ENCODE peak calls at places on chromosomes 2 and 18, in five cellular contexts. One of them, this sample, is unnamed.

GRCh38 chr2:31996571-31997150 is 14.1 kb downstream of the MEMO1 start:
- DNase-seq in fibroblast of lung: no peak
- DNase-seq in mesothelial cell of epicardium: no peak
- DNase-seq in epithelial cell of esophagus: no peak
- DNase-seq in HL-60: no peak
- DNase-seq in this sample: no peak

GRCh38 chr18:78868330-78869316 is 111.0 kb upstream of the SALL3 start:
- DNase-seq in HL-60: no peak
- DNase-seq in epithelial cell of esophagus: no peak
- DNase-seq in mesothelial cell of epicardium: no peak
- DNase-seq in fibroblast of lung: no peak
- DNase-seq in this sample: no peak

GRCh38 chr2:107324166-107324565 is 438.2 kb upstream of the ST6GAL2 start:
- DNase-seq in epithelial cell of esophagus: no peak
- DNase-seq in fibroblast of lung: no peak
- DNase-seq in HL-60: no peak
- DNase-seq in mesothelial cell of epicardium: no peak
- DNase-seq in this sample: no peak

GRCh38 chr2:97935719-97936161 is 60.0 kb downstream of the TMEM131 start:
- DNase-seq in HL-60: no peak
- DNase-seq in mesothelial cell of epicardium: no peak
- DNase-seq in epithelial cell of esophagus: no peak
- DNase-seq in fibroblast of lung: peak; percentile 92
- DNase-seq in this sample: no peak

GRCh38 chr2:10006248-10007147 is 36.9 kb upstream of the KLF11 start:
- DNase-seq in fibroblast of lung: no peak
- DNase-seq in epithelial cell of esophagus: peak; percentile 31
- DNase-seq in HL-60: no peak
- DNase-seq in mesothelial cell of epicardium: no peak
- DNase-seq in this sample: no peak

GRCh38 chr2:65482971-65483370 is 50.6 kb upstream of the SPRED2 start:
- DNase-seq in mesothelial cell of epicardium: no peak
- DNase-seq in fibroblast of lung: no peak
- DNase-seq in epithelial cell of esophagus: no peak
- DNase-seq in HL-60: no peak
- DNase-seq in this sample: no peak

GRCh38 chr2:96463119-96463518 is 42.0 kb downstream of the NEURL3 start:
- DNase-seq in mesothelial cell of epicardium: no peak
- DNase-seq in epithelial cell of esophagus: no peak
- DNase-seq in HL-60: no peak
- DNase-seq in fibroblast of lung: no peak
- DNase-seq in this sample: no peak

GRCh38 chr2:83689402-83689801 is 769.7 kb downstream of the SUCLG1 start:
- DNase-seq in mesothelial cell of epicardium: no peak
- DNase-seq in HL-60: no peak
- DNase-seq in epithelial cell of esophagus: peak; percentile 69
- DNase-seq in fibroblast of lung: no peak
- DNase-seq in this sample: no peak

GRCh38 chr2:231709981-231710750 is 1.8 kb downstream of the PTMA start:
- DNase-seq in epithelial cell of esophagus: peak; percentile 85
- DNase-seq in mesothelial cell of epicardium: peak; percentile 96
- DNase-seq in HL-60: peak; percentile 66
- DNase-seq in fibroblast of lung: peak; percentile 84
- DNase-seq in this sample: peak; percentile 83

GRCh38 chr18:62131305-62131909 is 55.4 kb downstream of the PIGN start:
- DNase-seq in epithelial cell of esophagus: peak; percentile 67
- DNase-seq in fibroblast of lung: peak; percentile 77
- DNase-seq in mesothelial cell of epicardium: peak; percentile 62
- DNase-seq in HL-60: peak; percentile 66
- DNase-seq in this sample: peak; percentile 44

GRCh38 chr2:216002274-216002673 is 11.1 kb downstream of the MREG start:
- DNase-seq in HL-60: no peak
- DNase-seq in mesothelial cell of epicardium: no peak
- DNase-seq in fibroblast of lung: no peak
- DNase-seq in epithelial cell of esophagus: peak; percentile 33
- DNase-seq in this sample: no peak

GRCh38 chr2:119735565-119735964 is 24.2 kb upstream of the PTPN4 start:
- DNase-seq in mesothelial cell of epicardium: no peak
- DNase-seq in epithelial cell of esophagus: no peak
- DNase-seq in fibroblast of lung: no peak
- DNase-seq in HL-60: no peak
- DNase-seq in this sample: no peak

GRCh38 chr18:10145523-10145922 is 231.7 kb downstream of the VAPA start:
- DNase-seq in epithelial cell of esophagus: no peak
- DNase-seq in fibroblast of lung: no peak
- DNase-seq in mesothelial cell of epicardium: no peak
- DNase-seq in HL-60: no peak
- DNase-seq in this sample: no peak

GRCh38 chr2:71672011-71672639 is 218.8 kb downstream of the DYSF start:
- DNase-seq in fibroblast of lung: no peak
- DNase-seq in epithelial cell of esophagus: no peak
- DNase-seq in mesothelial cell of epicardium: peak; percentile 38
- DNase-seq in HL-60: no peak
- DNase-seq in this sample: peak; percentile 42

GRCh38 chr2:105494683-105495425 is 96.0 kb upstream of the FHL2 start:
- DNase-seq in mesothelial cell of epicardium: no peak
- DNase-seq in fibroblast of lung: no peak
- DNase-seq in epithelial cell of esophagus: no peak
- DNase-seq in HL-60: no peak
- DNase-seq in this sample: no peak

GRCh38 chr2:109703076-109703475 is 88.9 kb downstream of the SOWAHC start:
- DNase-seq in epithelial cell of esophagus: peak; percentile 81
- DNase-seq in HL-60: no peak
- DNase-seq in mesothelial cell of epicardium: no peak
- DNase-seq in fibroblast of lung: peak; percentile 66
- DNase-seq in this sample: no peak

GRCh38 chr18:31401156-31402025 is 24.8 kb downstream of the DSG4 start:
- DNase-seq in HL-60: no peak
- DNase-seq in epithelial cell of esophagus: no peak
- DNase-seq in fibroblast of lung: no peak
- DNase-seq in mesothelial cell of epicardium: no peak
- DNase-seq in this sample: no peak

GRCh38 chr2:230749111-230749510 is 36.5 kb downstream of the CAB39 start:
- DNase-seq in fibroblast of lung: peak; percentile 37
- DNase-seq in mesothelial cell of epicardium: no peak
- DNase-seq in epithelial cell of esophagus: peak; percentile 54
- DNase-seq in HL-60: no peak
- DNase-seq in this sample: no peak

GRCh38 chr2:108607706-108608301 is 73.5 kb downstream of the LIMS1 start:
- DNase-seq in fibroblast of lung: peak; percentile 67
- DNase-seq in mesothelial cell of epicardium: no peak
- DNase-seq in epithelial cell of esophagus: peak; percentile 58
- DNase-seq in HL-60: peak; percentile 40
- DNase-seq in this sample: no peak

GRCh38 chr2:98895901-98896300 is 40.1 kb downstream of the CRACDL start:
- DNase-seq in fibroblast of lung: no peak
- DNase-seq in epithelial cell of esophagus: no peak
- DNase-seq in HL-60: no peak
- DNase-seq in mesothelial cell of epicardium: peak; percentile 10
- DNase-seq in this sample: peak; percentile 18

GRCh38 chr2:121197369-121198091 is 87.5 kb downstream of the TFCP2L1 start:
- DNase-seq in mesothelial cell of epicardium: no peak
- DNase-seq in HL-60: peak; percentile 61
- DNase-seq in fibroblast of lung: peak; percentile 39
- DNase-seq in epithelial cell of esophagus: peak; percentile 93
- DNase-seq in this sample: peak; percentile 95

GRCh38 chr2:10080536-10081304 is 509 bp upstream of the CYS1 start:
- DNase-seq in fibroblast of lung: no peak
- DNase-seq in epithelial cell of esophagus: no peak
- DNase-seq in HL-60: no peak
- DNase-seq in mesothelial cell of epicardium: no peak
- DNase-seq in this sample: no peak

GRCh38 chr18:7164610-7165009 is 47.0 kb upstream of the LAMA1 start:
- DNase-seq in HL-60: no peak
- DNase-seq in epithelial cell of esophagus: peak; percentile 14
- DNase-seq in mesothelial cell of epicardium: no peak
- DNase-seq in fibroblast of lung: peak; percentile 18
- DNase-seq in this sample: no peak

GRCh38 chr2:152427902-152428301 is 92.9 kb downstream of the FMNL2 start:
- DNase-seq in epithelial cell of esophagus: peak; percentile 52
- DNase-seq in HL-60: no peak
- DNase-seq in fibroblast of lung: no peak
- DNase-seq in mesothelial cell of epicardium: no peak
- DNase-seq in this sample: no peak

GRCh38 chr18:74944676-74945075 is 264.3 kb downstream of the PTGR3 start:
- DNase-seq in fibroblast of lung: no peak
- DNase-seq in epithelial cell of esophagus: peak; percentile 33
- DNase-seq in HL-60: no peak
- DNase-seq in mesothelial cell of epicardium: no peak
- DNase-seq in this sample: no peak

GRCh38 chr2:128451084-128451483 is 132.4 kb upstream of the HS6ST1 start:
- DNase-seq in fibroblast of lung: no peak
- DNase-seq in mesothelial cell of epicardium: peak; percentile 26
- DNase-seq in epithelial cell of esophagus: no peak
- DNase-seq in HL-60: no peak
- DNase-seq in this sample: peak; percentile 27

GRCh38 chr2:55148269-55148668 is 83.8 kb downstream of the CLHC1 start:
- DNase-seq in epithelial cell of esophagus: peak; percentile 88
- DNase-seq in mesothelial cell of epicardium: no peak
- DNase-seq in fibroblast of lung: peak; percentile 65
- DNase-seq in HL-60: no peak
- DNase-seq in this sample: no peak

GRCh38 chr2:204321910-204322765 is 223.1 kb upstream of the PARD3B start:
- DNase-seq in HL-60: no peak
- DNase-seq in mesothelial cell of epicardium: no peak
- DNase-seq in epithelial cell of esophagus: peak; percentile 79
- DNase-seq in fibroblast of lung: peak; percentile 18
- DNase-seq in this sample: no peak

GRCh38 chr2:26274058-26274613 is 29.4 kb downstream of the HADHB start:
- DNase-seq in mesothelial cell of epicardium: no peak
- DNase-seq in epithelial cell of esophagus: peak; percentile 99
- DNase-seq in HL-60: no peak
- DNase-seq in fibroblast of lung: peak; percentile 99
- DNase-seq in this sample: peak; percentile 69

GRCh38 chr18:4813708-4814107 is 358.6 kb upstream of the DLGAP1 start:
- DNase-seq in HL-60: no peak
- DNase-seq in fibroblast of lung: no peak
- DNase-seq in epithelial cell of esophagus: no peak
- DNase-seq in mesothelial cell of epicardium: no peak
- DNase-seq in this sample: no peak
- TF ChIP-seq CTCF in HL-60: no peak
- TF ChIP-seq CTCF in fibroblast of lung: no peak
- TF ChIP-seq CTCF in epithelial cell of esophagus: no peak
- TF ChIP-seq CTCF in mesothelial cell of epicardium: no peak
- TF ChIP-seq CTCF in this sample: no peak

DNA sequence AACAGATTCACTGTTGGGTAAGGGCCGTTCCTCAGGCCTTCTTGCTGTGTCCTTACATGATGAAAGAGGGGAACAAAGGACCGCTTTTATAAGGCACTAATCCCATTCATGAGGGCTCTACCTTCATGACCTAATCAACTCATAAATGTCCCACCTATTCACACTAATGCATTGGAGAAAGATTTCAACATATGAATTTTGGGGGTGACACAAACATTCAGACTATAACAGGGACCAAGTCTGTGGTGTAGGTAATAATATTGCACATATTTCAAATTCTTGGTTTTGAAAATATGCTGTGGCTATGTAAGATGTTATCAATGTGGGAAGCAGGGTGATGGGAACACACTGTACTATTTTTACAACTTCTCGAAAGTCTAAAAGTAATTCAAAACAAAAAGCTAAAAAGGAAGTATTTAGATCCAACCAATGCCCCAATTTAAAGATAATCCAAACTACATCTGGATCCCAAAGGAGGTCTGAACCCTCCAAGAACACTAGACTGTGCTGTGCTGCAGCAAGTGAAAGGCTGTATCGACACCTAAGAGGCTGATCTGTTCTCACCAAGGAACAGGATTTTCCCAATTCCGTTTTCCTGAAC is 82.4 kb upstream of the TGIF1 start:
- DNase-seq in epithelial cell of esophagus: no peak
- DNase-seq in HL-60: no peak
- DNase-seq in mesothelial cell of epicardium: no peak
- DNase-seq in fibroblast of lung: peak; percentile 31
- DNase-seq in this sample: no peak
- TF ChIP-seq CTCF in epithelial cell of esophagus: no peak
- TF ChIP-seq CTCF in HL-60: no peak
- TF ChIP-seq CTCF in mesothelial cell of epicardium: no peak
- TF ChIP-seq CTCF in fibroblast of lung: no peak
- TF ChIP-seq CTCF in this sample: no peak

GRCh38 chr2:241180495-241180894 is 8.0 kb upstream of the ANO7 start:
- DNase-seq in mesothelial cell of epicardium: no peak
- DNase-seq in fibroblast of lung: no peak
- DNase-seq in epithelial cell of esophagus: no peak
- DNase-seq in HL-60: no peak
- DNase-seq in this sample: no peak

GRCh38 chr2:241177935-241178334 is 10.5 kb upstream of the ANO7 start:
- DNase-seq in fibroblast of lung: no peak
- DNase-seq in epithelial cell of esophagus: no peak
- DNase-seq in HL-60: no peak
- DNase-seq in mesothelial cell of epicardium: no peak
- DNase-seq in this sample: no peak

GRCh38 chr2:241182126-241182525 is 6.4 kb upstream of the ANO7 start:
- DNase-seq in HL-60: no peak
- DNase-seq in fibroblast of lung: no peak
- DNase-seq in epithelial cell of esophagus: no peak
- DNase-seq in mesothelial cell of epicardium: no peak
- DNase-seq in this sample: no peak

GRCh38 chr2:241177526-241177925 is 11.0 kb upstream of the ANO7 start:
- DNase-seq in HL-60: no peak
- DNase-seq in mesothelial cell of epicardium: no peak
- DNase-seq in epithelial cell of esophagus: no peak
- DNase-seq in fibroblast of lung: no peak
- DNase-seq in this sample: no peak

GRCh38 chr2:241179894-241180293 is 8.6 kb upstream of the ANO7 start:
- DNase-seq in epithelial cell of esophagus: no peak
- DNase-seq in fibroblast of lung: peak; percentile 43
- DNase-seq in HL-60: no peak
- DNase-seq in mesothelial cell of epicardium: no peak
- DNase-seq in this sample: no peak
- TF ChIP-seq CTCF in epithelial cell of esophagus: no peak
- TF ChIP-seq CTCF in fibroblast of lung: no peak
- TF ChIP-seq CTCF in HL-60: no peak
- TF ChIP-seq CTCF in mesothelial cell of epicardium: no peak
- TF ChIP-seq CTCF in this sample: no peak

DNA sequence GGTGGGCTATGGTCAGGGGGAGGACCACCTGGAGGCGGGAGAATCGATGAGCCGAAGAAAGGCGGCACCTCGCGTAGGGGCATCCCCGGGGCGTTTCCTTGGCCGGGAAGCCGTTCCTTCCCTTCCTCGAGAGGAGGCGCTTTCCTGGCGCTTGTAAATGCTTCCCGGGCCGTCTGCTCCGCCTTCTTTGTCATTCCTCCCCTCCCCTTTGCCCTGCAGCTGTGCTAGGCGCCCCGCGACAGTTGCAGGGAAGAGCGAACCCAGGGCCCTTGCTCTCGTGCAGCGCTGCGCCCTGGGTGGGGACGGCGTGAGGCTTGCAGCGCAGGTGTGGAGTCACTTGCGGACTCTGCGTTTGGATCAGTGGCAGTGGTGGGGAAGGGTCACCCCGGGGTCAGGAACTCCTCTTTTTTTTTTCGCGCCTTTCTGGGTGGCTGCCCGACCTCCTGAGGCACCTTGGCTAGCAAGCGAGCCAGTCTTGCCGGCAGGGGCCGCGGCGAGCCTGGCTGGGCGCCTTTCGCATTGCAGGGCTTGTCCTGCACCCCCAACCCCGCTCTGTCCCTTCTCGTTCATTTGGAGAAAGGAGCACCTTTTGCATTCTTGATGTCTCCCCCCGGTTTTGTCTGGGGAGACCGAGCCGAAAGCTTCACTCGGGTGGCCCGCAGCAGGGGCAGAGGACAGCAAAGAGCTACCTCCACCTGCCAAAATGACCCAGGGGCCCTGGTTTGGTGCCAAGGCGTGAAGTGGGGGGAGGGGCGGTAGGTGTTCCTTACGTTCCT is 858 bp downstream of the KCNS3 start:
- DNase-seq in mesothelial cell of epicardium: peak; percentile 54
- DNase-seq in HL-60: no peak
- DNase-seq in epithelial cell of esophagus: peak; percentile 81
- DNase-seq in fibroblast of lung: peak; percentile 62
- DNase-seq in this sample: no peak
- TF ChIP-seq CTCF in mesothelial cell of epicardium: no peak
- TF ChIP-seq CTCF in HL-60: no peak
- TF ChIP-seq CTCF in epithelial cell of esophagus: peak; percentile 42
- TF ChIP-seq CTCF in fibroblast of lung: no peak
- TF ChIP-seq CTCF in this sample: no peak